ENCODE peak calls at places on chromosome 1, in four cellular contexts. One of them, this sample, is unnamed.

GRCh38 chr1:236734141-236734765 is 48.0 kb downstream of the ACTN2 start:
- DNase-seq in GM12878: no peak
- DNase-seq in K562: no peak
- DNase-seq in IMR-90: no peak
- DNase-seq in this sample: peak

GRCh38 chr1:156480411-156481192 is 20.0 kb downstream of the MEF2D start:
- DNase-seq in IMR-90: peak
- DNase-seq in K562: peak
- DNase-seq in GM12878: no peak
- DNase-seq in this sample: peak

GRCh38 chr1:63784083-63784482 is 10.3 kb downstream of the ROR1 start:
- DNase-seq in IMR-90: no peak
- DNase-seq in K562: no peak
- DNase-seq in GM12878: no peak
- DNase-seq in this sample: no peak

GRCh38 chr1:28512058-28512611 is 6.3 kb downstream of the RCC1 start:
- DNase-seq in GM12878: no peak
- DNase-seq in K562: peak
- DNase-seq in IMR-90: peak
- DNase-seq in this sample: no peak

GRCh38 chr1:229029644-229030235 is 241.2 kb upstream of the RAB4A start:
- DNase-seq in IMR-90: no peak
- DNase-seq in GM12878: no peak
- DNase-seq in K562: no peak
- DNase-seq in this sample: no peak

GRCh38 chr1:230270185-230270939 is 155.8 kb downstream of the PGBD5 start:
- DNase-seq in GM12878: peak
- DNase-seq in IMR-90: peak
- DNase-seq in K562: peak
- DNase-seq in this sample: peak

GRCh38 chr1:92784051-92784638 is 763 bp downstream of the EVI5 start:
- DNase-seq in IMR-90: peak
- DNase-seq in GM12878: peak
- DNase-seq in K562: peak
- DNase-seq in this sample: peak

GRCh38 chr1:61607448-61607847 is 117.5 kb downstream of the TM2D1 start:
- DNase-seq in GM12878: no peak
- DNase-seq in K562: no peak
- DNase-seq in IMR-90: no peak
- DNase-seq in this sample: no peak

GRCh38 chr1:17924578-17924977 is 169.4 kb downstream of the ACTL8 start:
- DNase-seq in GM12878: no peak
- DNase-seq in K562: no peak
- DNase-seq in IMR-90: no peak
- DNase-seq in this sample: no peak

GRCh38 chr1:199909137-199909536 is 118.4 kb upstream of the NR5A2 start:
- DNase-seq in K562: no peak
- DNase-seq in GM12878: no peak
- DNase-seq in IMR-90: no peak
- DNase-seq in this sample: peak

GRCh38 chr1:21623411-21623961 is 45.7 kb downstream of the RAP1GAP start:
- DNase-seq in IMR-90: no peak
- DNase-seq in GM12878: no peak
- DNase-seq in K562: no peak
- DNase-seq in this sample: no peak

GRCh38 chr1:21626921-21627339 is 42.2 kb downstream of the RAP1GAP start:
- DNase-seq in K562: no peak
- DNase-seq in GM12878: no peak
- DNase-seq in IMR-90: no peak
- DNase-seq in this sample: no peak

GRCh38 chr1:21625390-21626190 is 43.6 kb downstream of the RAP1GAP start:
- DNase-seq in K562: no peak
- DNase-seq in GM12878: no peak
- DNase-seq in IMR-90: no peak
- DNase-seq in this sample: no peak

GRCh38 chr1:21622466-21623315 is 46.5 kb downstream of the RAP1GAP start:
- DNase-seq in IMR-90: no peak
- DNase-seq in GM12878: no peak
- DNase-seq in K562: no peak
- DNase-seq in this sample: no peak

DNA sequence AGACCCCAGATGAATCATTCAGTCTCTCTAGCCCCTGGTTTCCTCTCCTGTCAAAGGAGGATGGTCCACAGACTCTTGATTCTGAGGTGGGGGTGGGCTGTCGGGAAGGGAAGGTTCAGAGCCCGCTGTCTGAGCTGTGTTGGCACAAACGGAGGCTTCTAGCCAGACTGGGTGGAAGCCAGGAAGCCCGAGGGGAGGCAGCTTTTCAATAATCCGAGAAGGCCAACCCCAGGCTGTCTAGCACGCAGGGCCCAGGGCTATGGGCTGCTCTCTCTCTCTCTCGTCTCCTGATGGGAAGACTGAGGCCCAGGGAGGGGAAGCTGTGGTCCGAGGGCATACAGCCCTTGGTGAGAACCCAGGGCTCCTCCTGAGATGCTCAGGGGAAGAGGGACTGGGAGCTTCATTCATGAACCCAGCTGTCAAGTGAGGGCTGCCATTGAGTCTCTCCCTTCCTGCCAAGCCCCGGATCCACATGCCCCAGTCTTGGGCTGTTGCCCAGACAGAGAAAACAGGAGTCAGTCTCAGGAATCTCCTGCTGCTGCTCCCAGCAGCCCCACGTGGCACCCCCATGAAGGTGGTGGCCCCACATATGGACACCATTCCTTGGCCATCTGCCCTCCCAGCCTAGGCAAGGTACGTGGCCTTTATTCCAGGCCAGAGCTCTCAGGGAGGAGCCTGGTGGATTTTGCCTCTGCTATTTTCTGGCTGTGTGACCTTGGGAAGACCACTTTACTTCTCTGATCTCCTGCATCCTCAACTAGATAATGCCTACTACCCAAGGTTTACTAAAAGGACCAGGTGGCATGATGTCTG is 44.4 kb downstream of the RAP1GAP start:
- DNase-seq in GM12878: no peak
- DNase-seq in IMR-90: no peak
- DNase-seq in K562: no peak
- DNase-seq in this sample: no peak
- TF ChIP-seq FOS in GM12878: no peak
- TF ChIP-seq FOS in IMR-90: no peak
- TF ChIP-seq FOS in K562: no peak
- TF ChIP-seq FOS in this sample: no peak

DNA sequence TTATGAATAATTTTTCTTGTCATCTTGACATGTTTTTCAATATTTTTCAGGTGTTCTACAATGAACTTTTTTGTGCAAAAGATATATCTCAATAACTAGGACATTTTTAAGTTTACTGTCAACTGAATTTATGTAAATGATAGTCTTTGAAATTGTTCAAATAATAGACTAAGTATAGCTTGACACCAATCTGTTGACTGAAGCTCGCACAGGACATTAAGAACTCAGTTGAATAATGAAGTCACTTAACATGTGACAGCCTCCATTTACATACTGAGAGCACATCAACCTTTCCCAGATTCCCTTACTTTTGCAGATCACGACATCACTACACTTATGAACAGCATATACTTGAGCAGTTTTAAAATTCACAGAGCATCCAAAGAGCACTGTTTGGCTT is 268.2 kb downstream of the LRRC7 start:
- DNase-seq in IMR-90: no peak
- DNase-seq in GM12878: no peak
- DNase-seq in K562: no peak
- DNase-seq in this sample: no peak
- TF ChIP-seq FOS in IMR-90: no peak
- TF ChIP-seq FOS in GM12878: no peak
- TF ChIP-seq FOS in K562: no peak
- TF ChIP-seq FOS in this sample: no peak

DNA sequence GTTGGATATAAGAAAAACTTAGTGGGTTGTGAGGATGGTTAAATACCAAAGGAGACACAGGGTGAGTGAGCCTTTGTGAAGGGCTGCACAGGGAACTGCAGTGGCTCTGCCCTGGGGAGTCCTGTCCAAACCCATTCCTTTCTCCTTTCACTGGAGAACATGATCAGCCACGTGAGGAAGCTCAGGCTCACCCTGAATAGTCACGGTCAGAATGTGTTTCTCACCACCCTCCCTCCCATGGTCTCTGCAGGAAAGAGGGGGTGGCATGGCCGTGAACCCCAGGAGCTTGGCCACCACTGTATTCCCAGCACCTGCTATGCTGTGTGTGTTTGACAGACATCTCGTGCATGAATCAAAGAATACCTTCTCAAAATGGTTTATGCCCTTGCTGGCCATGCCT is 101.0 kb downstream of the INTS7 start:
- DNase-seq in GM12878: no peak
- DNase-seq in IMR-90: no peak
- DNase-seq in K562: no peak
- DNase-seq in this sample: no peak
- TF ChIP-seq FOS in GM12878: no peak
- TF ChIP-seq FOS in IMR-90: no peak
- TF ChIP-seq FOS in K562: no peak
- TF ChIP-seq FOS in this sample: no peak

GRCh38 chr1:32639489-32640075 is 10.8 kb downstream of the ZBTB8OS start:
- DNase-seq in K562: no peak
- DNase-seq in GM12878: no peak
- DNase-seq in IMR-90: peak
- DNase-seq in this sample: no peak

GRCh38 chr1:32635508-32636277 is 14.7 kb downstream of the ZBTB8OS start:
- DNase-seq in GM12878: no peak
- DNase-seq in K562: no peak
- DNase-seq in IMR-90: no peak
- DNase-seq in this sample: no peak

GRCh38 chr1:32636793-32637561 is 13.4 kb downstream of the ZBTB8OS start:
- DNase-seq in GM12878: no peak
- DNase-seq in IMR-90: no peak
- DNase-seq in K562: no peak
- DNase-seq in this sample: no peak
- TF ChIP-seq FOS in GM12878: no peak
- TF ChIP-seq FOS in IMR-90: no peak
- TF ChIP-seq FOS in K562: no peak
- TF ChIP-seq FOS in this sample: no peak